ENCODE peak calls at places on chromosome X, in ten cellular contexts. One of them, this sample, is unnamed. For H3K9me2, the result is how much of the 10 kb centered on the place peaks cover.

GRCh38 chrX:108947205-108947604 is 210.8 kb upstream of the IRS4 start:
- DNase-seq in OCI-LY7: no peak
- DNase-seq in PC-9: no peak
- DNase-seq in MM.1S: no peak
- DNase-seq in PC-3: no peak
- DNase-seq in GM23248: no peak
- DNase-seq in hepatocyte: no peak
- DNase-seq in GM23338: peak
- DNase-seq in HCT116: no peak
- DNase-seq in SK-N-SH: no peak
- DNase-seq in this sample: no peak

GRCh38 chrX:41922125-41922521 is 1.2 kb downstream of the CASK start:
- DNase-seq in OCI-LY7: peak
- DNase-seq in SK-N-SH: peak
- DNase-seq in MM.1S: no peak
- DNase-seq in PC-9: no peak
- DNase-seq in PC-3: peak
- DNase-seq in hepatocyte: no peak
- DNase-seq in HCT116: no peak
- DNase-seq in GM23338: no peak
- DNase-seq in GM23248: peak
- DNase-seq in this sample: no peak

GRCh38 chrX:14409341-14409740 is 120.0 kb upstream of the GLRA2 start:
- DNase-seq in HCT116: no peak
- DNase-seq in PC-9: no peak
- DNase-seq in GM23248: peak
- DNase-seq in GM23338: no peak
- DNase-seq in PC-3: peak
- DNase-seq in MM.1S: no peak
- DNase-seq in SK-N-SH: no peak
- DNase-seq in hepatocyte: peak
- DNase-seq in OCI-LY7: no peak
- DNase-seq in this sample: no peak

GRCh38 chrX:103376979-103377324 is 614 bp downstream of the BEX3 start:
- DNase-seq in MM.1S: no peak
- DNase-seq in PC-3: peak
- DNase-seq in PC-9: no peak
- DNase-seq in SK-N-SH: peak
- DNase-seq in HCT116: no peak
- DNase-seq in OCI-LY7: no peak
- DNase-seq in hepatocyte: peak
- DNase-seq in GM23248: peak
- DNase-seq in GM23338: peak
- DNase-seq in this sample: no peak

GRCh38 chrX:126770179-126770578 is 49.4 kb upstream of the PRR32 start:
- DNase-seq in hepatocyte: peak
- DNase-seq in HCT116: no peak
- DNase-seq in SK-N-SH: peak
- DNase-seq in GM23338: peak
- DNase-seq in OCI-LY7: peak
- DNase-seq in PC-9: peak
- DNase-seq in PC-3: peak
- DNase-seq in GM23248: peak
- DNase-seq in MM.1S: peak
- DNase-seq in this sample: peak

GRCh38 chrX:133918326-133918725 is 67.1 kb downstream of the GPC3 start:
- DNase-seq in PC-3: no peak
- DNase-seq in hepatocyte: no peak
- DNase-seq in PC-9: no peak
- DNase-seq in SK-N-SH: no peak
- DNase-seq in GM23248: no peak
- DNase-seq in OCI-LY7: no peak
- DNase-seq in HCT116: no peak
- DNase-seq in MM.1S: no peak
- DNase-seq in GM23338: no peak
- DNase-seq in this sample: no peak

GRCh38 chrX:72272868-72273267 is 4.2 kb downstream of the RPS4X start:
- DNase-seq in MM.1S: no peak
- DNase-seq in GM23338: no peak
- DNase-seq in OCI-LY7: no peak
- DNase-seq in PC-9: peak
- DNase-seq in PC-3: peak
- DNase-seq in hepatocyte: no peak
- DNase-seq in GM23248: peak
- DNase-seq in HCT116: no peak
- DNase-seq in SK-N-SH: no peak
- DNase-seq in this sample: no peak

GRCh38 chrX:154044045-154044444 is 24.3 kb upstream of the IRAK1 start:
- DNase-seq in PC-9: no peak
- DNase-seq in GM23338: no peak
- DNase-seq in hepatocyte: no peak
- DNase-seq in MM.1S: no peak
- DNase-seq in GM23248: no peak
- DNase-seq in SK-N-SH: no peak
- DNase-seq in PC-3: no peak
- DNase-seq in HCT116: no peak
- DNase-seq in OCI-LY7: no peak
- DNase-seq in this sample: no peak

GRCh38 chrX:34546366-34546765 is 110.7 kb downstream of the TMEM47 start:
- DNase-seq in SK-N-SH: no peak
- DNase-seq in hepatocyte: no peak
- DNase-seq in HCT116: no peak
- DNase-seq in GM23338: no peak
- DNase-seq in GM23248: peak
- DNase-seq in MM.1S: no peak
- DNase-seq in PC-3: no peak
- DNase-seq in OCI-LY7: no peak
- DNase-seq in PC-9: no peak
- DNase-seq in this sample: no peak

GRCh38 chrX:1465261-1466231 is 12.8 kb upstream of the ASMTL start:
- DNase-seq in OCI-LY7: no peak
- DNase-seq in SK-N-SH: no peak
- DNase-seq in PC-3: no peak
- DNase-seq in hepatocyte: no peak
- DNase-seq in GM23338: no peak
- DNase-seq in GM23248: no peak
- DNase-seq in HCT116: no peak
- DNase-seq in MM.1S: no peak
- DNase-seq in PC-9: no peak
- DNase-seq in this sample: no peak

GRCh38 chrX:39564751-39565150 is 533.0 kb downstream of the BCOR start:
- DNase-seq in SK-N-SH: no peak
- DNase-seq in PC-3: no peak
- DNase-seq in MM.1S: no peak
- DNase-seq in hepatocyte: no peak
- DNase-seq in PC-9: no peak
- DNase-seq in GM23338: no peak
- DNase-seq in GM23248: no peak
- DNase-seq in OCI-LY7: no peak
- DNase-seq in HCT116: no peak
- DNase-seq in this sample: no peak

GRCh38 chrX:25084446-25084845 is 68.7 kb upstream of the ARX start:
- DNase-seq in OCI-LY7: no peak
- DNase-seq in GM23248: no peak
- DNase-seq in GM23338: no peak
- DNase-seq in MM.1S: no peak
- DNase-seq in hepatocyte: no peak
- DNase-seq in PC-9: no peak
- DNase-seq in HCT116: no peak
- DNase-seq in SK-N-SH: no peak
- DNase-seq in PC-3: no peak
- DNase-seq in this sample: no peak

GRCh38 chrX:153582896-153583295 is 16.0 kb downstream of the CCNQ start:
- DNase-seq in PC-3: no peak
- DNase-seq in GM23248: no peak
- DNase-seq in SK-N-SH: peak
- DNase-seq in OCI-LY7: peak
- DNase-seq in hepatocyte: peak
- DNase-seq in MM.1S: peak
- DNase-seq in PC-9: no peak
- DNase-seq in HCT116: no peak
- DNase-seq in GM23338: no peak
- DNase-seq in this sample: peak

DNA sequence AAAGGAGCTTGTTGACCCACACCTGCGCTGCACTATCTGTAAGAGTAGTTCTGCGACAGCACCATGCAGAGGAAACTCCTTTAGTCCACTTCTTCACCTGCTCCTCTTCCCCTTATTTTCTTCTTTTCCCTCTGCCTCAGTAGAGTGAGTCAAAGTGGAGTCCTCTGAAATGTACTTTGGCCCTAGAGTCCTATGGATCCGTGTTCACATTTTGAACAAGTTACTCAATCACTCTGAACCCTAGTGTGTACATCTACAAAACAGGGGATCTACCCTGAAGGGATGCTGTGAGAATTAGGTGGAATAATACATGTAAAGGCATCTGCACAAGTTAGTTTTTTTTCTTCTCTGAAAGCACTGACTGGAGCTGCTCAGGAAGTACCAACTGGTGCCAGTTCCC is 118.4 kb upstream of the FAM9C start:
- DNase-seq in OCI-LY7: no peak
- DNase-seq in GM23338: no peak
- DNase-seq in PC-9: no peak
- DNase-seq in hepatocyte: no peak
- DNase-seq in MM.1S: no peak
- DNase-seq in HCT116: no peak
- DNase-seq in SK-N-SH: no peak
- DNase-seq in PC-3: no peak
- DNase-seq in GM23248: no peak
- DNase-seq in this sample: no peak
- H3K9me2 ChIP-seq in OCI-LY7: under half
- H3K9me2 ChIP-seq in GM23338: under half
- H3K9me2 ChIP-seq in PC-9: under half
- H3K9me2 ChIP-seq in hepatocyte: under half
- H3K9me2 ChIP-seq in MM.1S: under half
- H3K9me2 ChIP-seq in HCT116: under half
- H3K9me2 ChIP-seq in SK-N-SH: under half
- H3K9me2 ChIP-seq in PC-3: under half
- H3K9me2 ChIP-seq in GM23248: under half
- H3K9me2 ChIP-seq in this sample: under half

DNA sequence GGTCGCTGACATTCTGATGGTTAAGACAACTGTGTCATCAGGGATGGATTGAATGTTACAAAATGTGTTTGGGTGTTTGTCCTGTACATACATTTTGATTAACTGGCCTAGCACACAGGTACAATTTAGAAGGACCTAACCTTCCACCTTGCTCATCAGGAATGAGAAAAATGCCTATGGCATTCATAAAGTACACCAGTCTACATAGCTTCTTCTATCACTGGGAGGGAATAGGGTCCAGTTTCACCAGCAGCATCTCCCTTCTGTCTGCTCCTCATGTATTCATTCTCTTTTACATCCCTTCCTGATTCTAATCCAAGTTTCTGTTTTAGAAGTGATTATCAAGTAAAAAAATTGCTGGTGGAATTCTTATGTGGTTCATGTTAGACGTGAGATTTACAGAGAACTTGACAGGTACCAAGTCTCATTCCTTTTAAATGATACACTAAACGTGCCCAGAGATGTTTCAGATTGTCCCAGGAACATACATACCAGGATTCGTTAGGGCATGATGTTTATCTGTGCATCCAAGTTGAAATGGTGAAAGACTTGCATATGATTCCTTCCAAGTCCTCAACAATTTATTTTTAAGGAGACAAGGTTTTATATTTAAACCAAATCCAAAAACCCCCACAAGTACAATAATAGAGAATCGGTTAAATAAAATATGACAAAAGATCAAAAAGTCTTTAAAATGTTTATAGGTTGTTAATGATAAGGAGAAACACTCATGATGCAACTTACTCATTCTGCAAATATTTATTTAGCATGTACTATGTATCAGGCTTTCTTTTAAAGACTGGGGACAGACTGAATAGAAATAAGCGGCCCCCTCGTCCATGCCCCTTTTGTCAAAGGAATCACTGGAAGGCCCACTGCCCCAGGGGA is 359.1 kb downstream of the ZNF674 start:
- DNase-seq in PC-9: no peak
- DNase-seq in hepatocyte: no peak
- DNase-seq in GM23338: no peak
- DNase-seq in SK-N-SH: no peak
- DNase-seq in PC-3: peak
- DNase-seq in OCI-LY7: no peak
- DNase-seq in MM.1S: no peak
- DNase-seq in HCT116: no peak
- DNase-seq in GM23248: no peak
- DNase-seq in this sample: no peak
- H3K9me2 ChIP-seq in PC-9: under half
- H3K9me2 ChIP-seq in hepatocyte: under half
- H3K9me2 ChIP-seq in GM23338: under half
- H3K9me2 ChIP-seq in SK-N-SH: under half
- H3K9me2 ChIP-seq in PC-3: under half
- H3K9me2 ChIP-seq in OCI-LY7: under half
- H3K9me2 ChIP-seq in MM.1S: under half
- H3K9me2 ChIP-seq in HCT116: under half
- H3K9me2 ChIP-seq in GM23248: under half
- H3K9me2 ChIP-seq in this sample: under half

DNA sequence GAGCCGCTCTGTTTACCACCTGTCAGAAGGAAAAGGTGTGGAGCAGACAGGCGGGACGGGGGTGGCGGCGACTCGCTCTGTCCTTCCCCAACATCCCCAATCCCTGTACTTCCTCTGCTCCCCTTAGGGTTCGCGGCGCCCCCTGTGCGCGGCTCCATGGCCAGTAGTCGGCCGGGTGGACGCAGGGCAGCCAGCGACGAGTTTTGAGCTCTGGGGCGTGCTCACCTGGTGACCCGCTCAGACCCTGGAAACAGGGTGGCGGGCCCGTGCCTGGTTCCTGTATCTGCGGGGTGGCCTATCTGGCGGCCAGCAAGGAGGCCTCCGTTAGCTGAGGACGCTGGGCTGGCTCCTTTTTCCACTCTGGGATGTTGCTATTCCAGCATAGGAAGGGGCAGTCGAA is 5.4 kb upstream of the MAGIX start:
- DNase-seq in GM23338: peak
- DNase-seq in OCI-LY7: no peak
- DNase-seq in HCT116: no peak
- DNase-seq in hepatocyte: no peak
- DNase-seq in SK-N-SH: no peak
- DNase-seq in PC-9: no peak
- DNase-seq in GM23248: no peak
- DNase-seq in PC-3: no peak
- DNase-seq in MM.1S: no peak
- DNase-seq in this sample: no peak
- H3K9me2 ChIP-seq in GM23338: under half
- H3K9me2 ChIP-seq in OCI-LY7: under half
- H3K9me2 ChIP-seq in HCT116: under half
- H3K9me2 ChIP-seq in hepatocyte: under half
- H3K9me2 ChIP-seq in SK-N-SH: under half
- H3K9me2 ChIP-seq in PC-9: under half
- H3K9me2 ChIP-seq in GM23248: under half
- H3K9me2 ChIP-seq in PC-3: under half
- H3K9me2 ChIP-seq in MM.1S: under half
- H3K9me2 ChIP-seq in this sample: under half

GRCh38 chrX:124335598-124335997 is 3.1 kb downstream of the TEX13D start:
- DNase-seq in hepatocyte: no peak
- DNase-seq in GM23338: no peak
- DNase-seq in MM.1S: no peak
- DNase-seq in SK-N-SH: no peak
- DNase-seq in GM23248: no peak
- DNase-seq in PC-9: no peak
- DNase-seq in OCI-LY7: no peak
- DNase-seq in HCT116: no peak
- DNase-seq in PC-3: no peak
- DNase-seq in this sample: no peak
- H3K9me2 ChIP-seq in hepatocyte: under half
- H3K9me2 ChIP-seq in GM23338: under half
- H3K9me2 ChIP-seq in MM.1S: under half
- H3K9me2 ChIP-seq in SK-N-SH: under half
- H3K9me2 ChIP-seq in GM23248: under half
- H3K9me2 ChIP-seq in PC-9: under half
- H3K9me2 ChIP-seq in OCI-LY7: under half
- H3K9me2 ChIP-seq in HCT116: under half
- H3K9me2 ChIP-seq in PC-3: under half
- H3K9me2 ChIP-seq in this sample: under half